ENCODE peak calls at places on chromosome X, in four cellular contexts. Y is suprapubic skin, R is left ventricle myocardium inferior, T is heart right ventricle. D is an unnamed sample. For H3K27me3 and H3K4me1, the result is how much of the 10 kb centered on the place peaks cover.

GRCh38 chrX:77668391-77669237 is 117.4 kb downstream of the ATRX start:
- DNase-seq in Y (no peak), R (no peak), T (no peak), D (no peak)

GRCh38 chrX:68072016-68072415 is 361.3 kb downstream of the OPHN1 start:
- DNase-seq in Y (no peak), R (no peak), T (no peak), D (no peak)

GRCh38 chrX:30597258-30598012 is 19.9 kb upstream of the TASL start:
- DNase-seq in Y (no peak), R (no peak), T (no peak), D (no peak)

GRCh38 chrX:2692221-2693122 is 1.4 kb downstream of the CD99 start:
- DNase-seq in Y (no peak), R (peak), T (peak), D (no peak)

GRCh38 chrX:65034641-65035450 is 58.6 kb upstream of the ZC4H2 start:
- DNase-seq in Y (peak), R (peak), T (peak), D (peak)

GRCh38 chrX:118807151-118808017 is 16.2 kb upstream of the ZCCHC12 start:
- DNase-seq in Y (no peak), R (peak), T (peak), D (no peak)

GRCh38 chrX:29419774-29420553 is 795.4 kb upstream of the MAGEB2 start:
- DNase-seq in Y (no peak), R (no peak), T (no peak), D (no peak)

GRCh38 chrX:134375691-134376090 is 84.3 kb upstream of the HPRT1 start:
- DNase-seq in Y (no peak), R (no peak), T (no peak), D (no peak)

GRCh38 chrX:119181491-119181890 is 53.9 kb upstream of the KIAA1210 start:
- DNase-seq in Y (no peak), R (no peak), T (no peak), D (peak)

GRCh38 chrX:109475174-109475891 is 6.6 kb downstream of the GUCY2F start:
- DNase-seq in Y (no peak), R (peak), T (peak), D (peak)

GRCh38 chrX:318739-319578 is at the start of gene GTPBP6:
- DNase-seq in Y (peak), R (peak), T (peak), D (peak)

GRCh38 chrX:104084063-104084462 is 8.0 kb upstream of the TMSB15C start:
- DNase-seq in Y (no peak), R (no peak), T (no peak), D (no peak)

GRCh38 chrX:154091678-154092077 is 5.8 kb downstream of the MECP2 start:
- DNase-seq in Y (no peak), R (no peak), T (no peak), D (no peak)

GRCh38 chrX:107603433-107604159 is 24.7 kb upstream of the PRPS1 start:
- DNase-seq in Y (no peak), R (no peak), T (no peak), D (no peak)

GRCh38 chrX:54921427-54922021 is 900 bp downstream of the TRO start:
- DNase-seq in Y (no peak), R (peak), T (peak), D (no peak)
- H3K4me3 ChIP-seq in Y (peak), R (peak), T (peak), D (peak)

GRCh38 chrX:49838374-49838773 is 9.3 kb downstream of the PAGE4 start:
- DNase-seq in Y (no peak), R (no peak), T (no peak), D (no peak)
- H3K27me3 ChIP-seq in Y (under half), R (under half), T (under half), D (under half)

DNA sequence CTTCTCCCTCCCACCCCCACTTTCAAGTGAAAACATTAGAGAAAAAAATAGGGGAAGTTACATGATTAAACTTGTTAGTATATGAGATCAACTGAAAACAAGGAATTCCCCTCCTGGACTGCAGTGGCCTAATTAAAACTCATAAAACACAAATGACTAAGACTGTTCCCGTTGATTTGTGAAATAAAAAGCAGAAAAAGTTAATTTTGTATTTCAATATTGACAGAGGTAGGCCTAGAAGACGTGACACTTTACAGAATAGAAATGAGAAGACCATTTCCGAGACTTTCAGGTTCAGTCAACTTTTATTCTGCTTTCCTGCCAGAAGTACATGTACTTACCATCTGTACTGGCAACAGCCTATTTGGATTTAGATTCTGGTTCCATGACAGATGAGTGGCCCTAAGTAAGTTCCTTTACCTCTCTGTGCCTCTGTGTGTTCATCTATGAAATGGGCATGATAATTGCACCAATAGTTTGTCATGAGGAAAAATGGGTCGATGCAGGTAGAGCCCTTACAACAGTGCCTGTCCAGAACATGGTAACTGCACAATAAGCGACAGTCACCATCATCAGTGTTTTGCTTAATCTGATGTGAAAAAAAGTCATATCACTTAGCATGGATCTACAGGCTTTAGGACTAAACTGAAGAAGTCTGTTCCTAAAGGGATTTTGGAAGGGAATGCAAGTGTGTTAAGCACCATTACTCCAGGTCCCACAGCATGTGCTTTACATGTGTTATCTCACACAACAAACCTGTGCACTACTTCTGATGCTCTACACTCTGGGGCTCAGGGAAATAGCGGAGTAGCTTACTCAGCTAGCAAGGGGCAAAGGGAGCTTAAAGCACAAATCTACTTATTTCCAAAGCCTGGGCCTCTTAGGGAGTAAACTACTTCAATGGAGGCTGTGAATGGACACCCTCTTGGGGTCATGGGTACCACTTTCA is 562.3 kb upstream of the DIPK2B start:
- DNase-seq in Y (no peak), R (no peak), T (no peak), D (no peak)
- H3K4me1 ChIP-seq in Y (under half), R (under half), T (under half), D (under half)

GRCh38 chrX:100944601-100945000 is 15.9 kb upstream of the XKRX start:
- DNase-seq in Y (no peak), R (no peak), T (no peak), D (no peak)

GRCh38 chrX:100935767-100936166 is 7.0 kb upstream of the XKRX start:
- DNase-seq in Y (no peak), R (no peak), T (no peak), D (no peak)

DNA sequence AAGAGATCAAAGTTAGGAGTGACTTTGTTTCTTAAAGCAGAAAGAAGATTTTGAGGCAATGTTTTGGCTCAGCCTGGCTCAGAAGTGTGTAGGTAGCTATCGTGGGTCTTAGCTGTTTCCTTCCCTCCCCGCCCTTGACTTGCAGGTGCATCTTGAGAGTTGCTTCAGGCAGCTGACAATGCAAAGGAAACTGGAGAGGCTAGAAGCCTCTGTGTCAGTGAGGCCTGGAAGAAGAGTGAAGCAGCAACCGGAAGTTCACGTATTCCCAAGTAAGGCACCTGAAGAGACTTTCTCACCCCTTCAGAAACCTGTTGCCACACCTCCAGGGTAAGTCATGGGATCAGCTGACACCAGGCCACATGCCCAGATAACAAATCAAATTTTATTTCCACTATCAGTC is 10.6 kb upstream of the XKRX start:
- DNase-seq in Y (no peak), R (no peak), T (no peak), D (no peak)
- H3K4me3 ChIP-seq in Y (no peak), R (no peak), T (no peak), D (no peak)

GRCh38 chrX:137043736-137044135 is 9.9 kb upstream of the GPR101 start:
- DNase-seq in Y (no peak), R (no peak), T (no peak), D (no peak)

GRCh38 chrX:137044893-137045292 is 11.1 kb upstream of the GPR101 start:
- DNase-seq in Y (no peak), R (no peak), T (no peak), D (no peak)

GRCh38 chrX:137040113-137040794 is 6.5 kb upstream of the GPR101 start:
- DNase-seq in Y (no peak), R (no peak), T (no peak), D (no peak)

DNA sequence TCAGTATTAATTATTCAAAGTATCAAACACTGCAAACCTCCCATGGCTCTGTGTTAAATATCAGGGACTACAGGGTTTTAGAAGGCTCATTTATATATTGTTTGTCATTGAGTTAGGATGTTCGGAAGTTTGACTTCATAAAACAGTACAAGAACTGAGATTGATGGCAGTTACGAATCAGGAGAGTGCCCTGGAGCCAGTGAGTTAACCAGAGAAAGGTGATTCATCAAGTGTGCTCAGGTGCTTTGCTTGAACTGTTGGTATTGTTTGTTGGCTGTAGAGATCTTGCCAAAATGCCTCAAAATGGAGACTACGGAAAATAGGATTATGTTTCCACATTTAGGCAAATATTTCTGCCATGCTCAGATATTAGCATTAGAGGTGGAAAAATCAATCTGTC is 7.5 kb upstream of the GPR101 start:
- DNase-seq in Y (no peak), R (no peak), T (no peak), D (no peak)
- H3K27me3 ChIP-seq in Y (under half), R (under half), T (under half), D (under half)

GRCh38 chrX:13254076-13254785 is 65.6 kb downstream of the ATXN3L start:
- DNase-seq in Y (no peak), R (no peak), T (no peak), D (no peak)
- H3K4me1 ChIP-seq in Y (under half), R (under half), T (under half), D (under half)

D was measured in right lobe of liver.